ENCODE peak calls at places on chromosomes 4 and X, in four cellular contexts. M, R, K and J are unnamed samples.

GRCh38 chr4:140427104-140427918 is at the start of gene CLGN:
- DNase-seq in R (peak), M (peak), K (peak), J (peak)

GRCh38 chrX:132331000-132331399 is 111.8 kb upstream of the RAP2C start:
- DNase-seq in K (no peak), M (no peak), R (no peak), J (no peak)

GRCh38 chr4:75849459-75849858 is 52.8 kb downstream of the PPEF2 start:
- DNase-seq in M (peak), K (no peak), R (no peak), J (peak)

GRCh38 chrX:46301903-46302302 is 243.3 kb downstream of the ZNF674 start:
- DNase-seq in K (no peak), M (no peak), R (no peak), J (no peak)

GRCh38 chrX:28205905-28206304 is 224.7 kb upstream of the DCAF8L1 start:
- DNase-seq in R (no peak), K (no peak), M (no peak), J (no peak)

GRCh38 chr4:179989975-179990374 is 2253.2 kb upstream of the TENM3 start:
- DNase-seq in R (peak), M (no peak), K (peak), J (peak)

GRCh38 chr4:184732126-184732525 is 1.8 kb downstream of the CENPU start:
- DNase-seq in K (no peak), M (no peak), R (peak), J (no peak)

GRCh38 chr4:107719211-107719926 is 665 bp downstream of the PAPSS1 start:
- DNase-seq in R (peak), M (peak), K (peak), J (peak)

GRCh38 chr4:73870260-73870659 is 1.1 kb downstream of the CXCL1 start:
- DNase-seq in K (no peak), M (peak), R (no peak), J (no peak)